ENCODE peak calls at places on chromosomes 3 and 15, in ten cellular contexts. K, N, L, S, J, V, C, H, F and A are unnamed samples.

GRCh38 chr15:92818658-92819311 is 81.3 kb upstream of the CHD2 start:
- DNase-seq in K (no peak), N (peak; percentile 37), L (no peak), S (no peak), J (no peak), V (no peak), C (no peak), H (peak; percentile 39), F (no peak), A (no peak)

GRCh38 chr15:69403611-69404010 is 10.5 kb upstream of the KIF23 start:
- DNase-seq in K (no peak), N (peak; percentile 44), L (peak; percentile 62), S (no peak), J (no peak), V (no peak), C (no peak), H (no peak), F (peak; percentile 94), A (no peak)

GRCh38 chr3:25889132-25889917 is 99.4 kb downstream of the OXSM start:
- DNase-seq in K (no peak), N (no peak), L (no peak), S (no peak), J (no peak), V (no peak), C (no peak), H (no peak), F (peak; percentile 11), A (no peak)

GRCh38 chr3:156176048-156176447 is 55.7 kb downstream of the KCNAB1 start:
- DNase-seq in K (no peak), N (no peak), L (no peak), S (no peak), J (no peak), V (no peak), C (no peak), H (no peak), F (no peak), A (no peak)

GRCh38 chr3:49799761-49800160 is at the start of gene CDHR4:
- DNase-seq in K (no peak), N (peak; percentile 72), L (no peak), S (no peak), J (no peak), V (no peak), C (no peak), H (peak; percentile 86), F (peak; percentile 72), A (peak; percentile 67)

GRCh38 chr3:120113128-120114116 is 19.2 kb upstream of the GSK3B start:
- DNase-seq in K (no peak), N (peak; percentile 99), L (no peak), S (no peak), J (peak; percentile 40), V (no peak), C (no peak), H (no peak), F (peak; percentile 83), A (no peak)

GRCh38 chr3:54243262-54243931 is 121.0 kb downstream of the CACNA2D3 start:
- DNase-seq in K (no peak), N (no peak), L (peak; percentile 27), S (no peak), J (no peak), V (no peak), C (no peak), H (no peak), F (no peak), A (peak; percentile 8)

GRCh38 chr3:181712505-181713299 is 977 bp downstream of the SOX2 start:
- DNase-seq in K (peak; percentile 61), N (peak; percentile 17), L (peak; percentile 81), S (no peak), J (no peak), V (no peak), C (no peak), H (no peak), F (no peak), A (peak; percentile 68)

GRCh38 chr3:94098487-94098886 is 35.6 kb downstream of the NSUN3 start:
- DNase-seq in K (no peak), N (no peak), L (peak; percentile 40), S (no peak), J (no peak), V (no peak), C (no peak), H (no peak), F (peak; percentile 5), A (no peak)

GRCh38 chr3:36707623-36708409 is 56.5 kb downstream of the DCLK3 start:
- DNase-seq in K (no peak), N (peak; percentile 60), L (peak; percentile 66), S (no peak), J (no peak), V (no peak), C (no peak), H (no peak), F (peak; percentile 65), A (no peak)

GRCh38 chr15:96336643-96337353 is 6.3 kb downstream of the NR2F2 start:
- DNase-seq in K (no peak), N (no peak), L (no peak), S (no peak), J (no peak), V (no peak), C (no peak), H (peak; percentile 44), F (no peak), A (no peak)
- H3K27ac ChIP-seq in K (peak overlapping the region; percentile 83), N (no peak overlapping the region), L (peak overlapping the region; percentile 97), S (peak overlapping the region; percentile 95), J (peak overlapping the region; percentile 95), V (no peak overlapping the region), C (peak overlapping the region; percentile 93), H (peak overlapping the region; percentile 91), F (peak overlapping the region; percentile 98), A (peak overlapping the region; percentile 84)

GRCh38 chr15:22267761-22268160 is 187.4 kb downstream of the OR4M2 start:
- DNase-seq in K (no peak), N (no peak), L (no peak), S (no peak), J (no peak), V (no peak), C (no peak), H (no peak), F (no peak), A (no peak)
- H3K9me3 ChIP-seq in K (no peaks in the 10 kb centered on the region), N (no peaks in the 10 kb centered on the region), L (peaks cover 45% of the 10 kb centered on the region), S (no peaks in the 10 kb centered on the region), J (no peaks in the 10 kb centered on the region), V (no peaks in the 10 kb centered on the region), C (no peaks in the 10 kb centered on the region), H (no peaks in the 10 kb centered on the region), F (peaks cover 30% of the 10 kb centered on the region), A (no peaks in the 10 kb centered on the region)

GRCh38 chr15:44713006-44713966 is 2.0 kb downstream of the B2M start:
- DNase-seq in K (no peak), N (peak; percentile 32), L (peak; percentile 69), S (no peak), J (no peak), V (no peak), C (no peak), H (no peak), F (peak; percentile 43), A (peak; percentile 47)
- H3K4me3 ChIP-seq in K (peak overlapping the region; percentile 96), N (peak overlapping the region; percentile 61), L (peak overlapping the region; percentile 88), S (peak overlapping the region; percentile 99), J (no peak overlapping the region), V (peak overlapping the region; percentile 99), C (peak overlapping the region; percentile 95), H (peak overlapping the region; percentile 87), F (peak overlapping the region; percentile 83), A (peak overlapping the region; percentile 88)

GRCh38 chr15:40743921-40744809 is 10.9 kb downstream of the RMDN3 start:
- DNase-seq in K (peak; percentile 66), N (peak; percentile 78), L (no peak), S (no peak), J (no peak), V (peak; percentile 61), C (no peak), H (peak; percentile 59), F (peak; percentile 82), A (no peak)

GRCh38 chr15:40746916-40747418 is 8.1 kb downstream of the RMDN3 start:
- DNase-seq in K (no peak), N (no peak), L (peak; percentile 87), S (no peak), J (no peak), V (no peak), C (no peak), H (no peak), F (peak; percentile 40), A (no peak)

GRCh38 chr15:40744810-40745152 is 10.3 kb downstream of the RMDN3 start:
- DNase-seq in K (no peak), N (no peak), L (no peak), S (no peak), J (no peak), V (no peak), C (no peak), H (peak; percentile 58), F (no peak), A (no peak)

GRCh38 chr15:40739854-40740253 is 15.2 kb downstream of the RMDN3 start:
- DNase-seq in K (no peak), N (no peak), L (no peak), S (no peak), J (no peak), V (no peak), C (no peak), H (no peak), F (no peak), A (no peak)

DNA sequence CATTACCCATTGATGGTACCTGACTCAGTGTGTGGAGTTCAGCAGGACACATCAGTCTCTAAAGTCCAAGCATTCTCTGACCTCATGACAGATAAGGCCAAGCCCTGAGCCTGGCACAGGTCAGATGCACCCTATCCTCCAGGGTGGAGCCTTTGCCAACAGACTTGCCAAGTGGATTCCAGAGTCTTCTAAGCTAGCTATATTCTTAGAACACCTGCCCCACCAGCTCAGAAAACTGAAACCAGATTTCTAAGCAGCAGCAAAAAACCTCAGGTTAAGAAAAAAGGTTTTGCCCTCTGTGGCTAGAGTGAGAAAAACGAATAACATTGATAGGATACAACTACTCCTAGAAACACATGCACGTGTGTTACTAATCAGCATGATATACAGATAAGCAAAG is 11.6 kb downstream of the RMDN3 start:
- DNase-seq in K (no peak), N (no peak), L (no peak), S (no peak), J (no peak), V (no peak), C (no peak), H (peak; percentile 27), F (no peak), A (no peak)
- H3K27ac ChIP-seq in K (peak overlapping the region; percentile 39), N (no peak overlapping the region), L (no peak overlapping the region), S (no peak overlapping the region), J (no peak overlapping the region), V (peak overlapping the region; percentile 29), C (no peak overlapping the region), H (no peak overlapping the region), F (no peak overlapping the region), A (no peak overlapping the region)

GRCh38 chr3:104279617-104280016 is 1087.1 kb upstream of the ALCAM start:
- DNase-seq in K (no peak), N (peak; percentile 90), L (peak; percentile 10), S (no peak), J (no peak), V (no peak), C (no peak), H (no peak), F (peak; percentile 50), A (peak; percentile 11)
- H3K9me3 ChIP-seq in K (peaks cover 20% of the 10 kb centered on the region), N (peaks cover 8% of the 10 kb centered on the region), L (peaks cover 25% of the 10 kb centered on the region), S (peaks cover 12% of the 10 kb centered on the region), J (no peaks in the 10 kb centered on the region), V (no peaks in the 10 kb centered on the region), C (peaks cover 5% of the 10 kb centered on the region), H (peaks cover 21% of the 10 kb centered on the region), F (peaks cover 4% of the 10 kb centered on the region), A (no peaks in the 10 kb centered on the region)

GRCh38 chr15:43769584-43770228 is 7.1 kb downstream of the ELL3 start:
- DNase-seq in K (peak; percentile 63), N (peak; percentile 18), L (peak; percentile 76), S (no peak), J (peak; percentile 55), V (peak; percentile 68), C (no peak), H (peak; percentile 75), F (peak; percentile 64), A (peak; percentile 63)
- H3K4me3 ChIP-seq in K (no peak overlapping the region), N (no peak overlapping the region), L (no peak overlapping the region), S (no peak overlapping the region), J (no peak overlapping the region), V (no peak overlapping the region), C (no peak overlapping the region), H (no peak overlapping the region), F (no peak overlapping the region), A (no peak overlapping the region)